ENCODE peak calls at places on chromosome 10, in seven cellular contexts. One of them, this sample, is unnamed.

GRCh38 chr10:132328738-132329137 is 3.3 kb upstream of the LRRC27 start:
- DNase-seq in prostate gland: no peak
- DNase-seq in suprapubic skin: no peak
- DNase-seq in ovary: no peak
- DNase-seq in adrenal gland: no peak
- DNase-seq in uterus: no peak
- DNase-seq in endothelial cell of umbilical vein: no peak
- DNase-seq in this sample: peak; percentile 39

GRCh38 chr10:22666287-22667092 is 47.9 kb downstream of the PIP4K2A start:
- DNase-seq in ovary: no peak
- DNase-seq in suprapubic skin: no peak
- DNase-seq in uterus: no peak
- DNase-seq in endothelial cell of umbilical vein: no peak
- DNase-seq in prostate gland: no peak
- DNase-seq in adrenal gland: no peak
- DNase-seq in this sample: no peak

GRCh38 chr10:33157108-33157507 is 177.4 kb downstream of the NRP1 start:
- DNase-seq in prostate gland: no peak
- DNase-seq in adrenal gland: no peak
- DNase-seq in uterus: no peak
- DNase-seq in ovary: no peak
- DNase-seq in suprapubic skin: no peak
- DNase-seq in endothelial cell of umbilical vein: peak; percentile 46
- DNase-seq in this sample: no peak

GRCh38 chr10:3057946-3058345 is 9.4 kb upstream of the PFKP start:
- DNase-seq in adrenal gland: no peak
- DNase-seq in prostate gland: no peak
- DNase-seq in endothelial cell of umbilical vein: no peak
- DNase-seq in suprapubic skin: no peak
- DNase-seq in uterus: no peak
- DNase-seq in ovary: no peak
- DNase-seq in this sample: no peak

GRCh38 chr10:71716406-71716805 is 3.2 kb downstream of the C10orf105 start:
- DNase-seq in suprapubic skin: no peak
- DNase-seq in adrenal gland: no peak
- DNase-seq in prostate gland: no peak
- DNase-seq in ovary: no peak
- DNase-seq in endothelial cell of umbilical vein: no peak
- DNase-seq in uterus: no peak
- DNase-seq in this sample: no peak

GRCh38 chr10:125030567-125031197 is 88.8 kb downstream of the ZRANB1 start:
- DNase-seq in uterus: no peak
- DNase-seq in prostate gland: no peak
- DNase-seq in adrenal gland: peak; percentile 67
- DNase-seq in endothelial cell of umbilical vein: no peak
- DNase-seq in suprapubic skin: no peak
- DNase-seq in ovary: no peak
- DNase-seq in this sample: no peak

GRCh38 chr10:20993387-20994170 is 96.5 kb upstream of the NEBL start:
- DNase-seq in adrenal gland: no peak
- DNase-seq in ovary: no peak
- DNase-seq in endothelial cell of umbilical vein: no peak
- DNase-seq in prostate gland: no peak
- DNase-seq in suprapubic skin: no peak
- DNase-seq in uterus: no peak
- DNase-seq in this sample: no peak

GRCh38 chr10:32954080-32954479 is 4.0 kb downstream of the ITGB1 start:
- DNase-seq in prostate gland: no peak
- DNase-seq in endothelial cell of umbilical vein: no peak
- DNase-seq in adrenal gland: no peak
- DNase-seq in suprapubic skin: no peak
- DNase-seq in ovary: no peak
- DNase-seq in uterus: no peak
- DNase-seq in this sample: no peak

DNA sequence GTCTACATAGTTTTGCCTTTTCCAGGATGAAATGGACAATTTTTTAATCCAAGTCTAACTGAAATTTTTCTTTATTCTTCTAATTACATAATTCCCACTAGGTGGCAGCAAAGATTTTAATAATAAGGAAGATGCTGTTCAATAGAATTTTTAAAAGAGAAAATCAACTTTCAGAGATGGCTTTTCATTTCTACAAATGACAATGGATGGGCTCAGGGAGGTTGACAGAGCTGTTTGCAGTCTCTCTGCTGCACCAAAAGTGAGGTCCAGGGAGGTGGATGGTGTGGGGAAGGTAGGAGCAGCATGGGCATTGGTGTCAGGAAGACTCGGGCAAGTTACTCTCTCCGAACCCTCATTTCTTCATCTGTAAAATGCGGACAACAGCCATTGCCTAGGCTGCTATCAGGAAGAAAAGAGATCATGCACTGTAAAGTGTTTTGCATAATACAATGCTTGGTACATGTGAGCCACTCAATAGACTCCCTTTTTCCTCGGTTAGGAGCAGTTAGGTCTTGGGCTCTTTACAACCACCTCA is 107.3 kb downstream of the ABLIM1 start:
- DNase-seq in prostate gland: no peak
- DNase-seq in ovary: no peak
- DNase-seq in adrenal gland: no peak
- DNase-seq in uterus: no peak
- DNase-seq in suprapubic skin: no peak
- DNase-seq in endothelial cell of umbilical vein: no peak
- DNase-seq in this sample: no peak
- TF ChIP-seq POLR2A in prostate gland: no peak
- TF ChIP-seq POLR2A in ovary: no peak
- TF ChIP-seq POLR2A in adrenal gland: no peak
- TF ChIP-seq POLR2A in uterus: no peak
- TF ChIP-seq POLR2A in suprapubic skin: no peak
- TF ChIP-seq POLR2A in endothelial cell of umbilical vein: no peak
- TF ChIP-seq POLR2A in this sample: no peak

DNA sequence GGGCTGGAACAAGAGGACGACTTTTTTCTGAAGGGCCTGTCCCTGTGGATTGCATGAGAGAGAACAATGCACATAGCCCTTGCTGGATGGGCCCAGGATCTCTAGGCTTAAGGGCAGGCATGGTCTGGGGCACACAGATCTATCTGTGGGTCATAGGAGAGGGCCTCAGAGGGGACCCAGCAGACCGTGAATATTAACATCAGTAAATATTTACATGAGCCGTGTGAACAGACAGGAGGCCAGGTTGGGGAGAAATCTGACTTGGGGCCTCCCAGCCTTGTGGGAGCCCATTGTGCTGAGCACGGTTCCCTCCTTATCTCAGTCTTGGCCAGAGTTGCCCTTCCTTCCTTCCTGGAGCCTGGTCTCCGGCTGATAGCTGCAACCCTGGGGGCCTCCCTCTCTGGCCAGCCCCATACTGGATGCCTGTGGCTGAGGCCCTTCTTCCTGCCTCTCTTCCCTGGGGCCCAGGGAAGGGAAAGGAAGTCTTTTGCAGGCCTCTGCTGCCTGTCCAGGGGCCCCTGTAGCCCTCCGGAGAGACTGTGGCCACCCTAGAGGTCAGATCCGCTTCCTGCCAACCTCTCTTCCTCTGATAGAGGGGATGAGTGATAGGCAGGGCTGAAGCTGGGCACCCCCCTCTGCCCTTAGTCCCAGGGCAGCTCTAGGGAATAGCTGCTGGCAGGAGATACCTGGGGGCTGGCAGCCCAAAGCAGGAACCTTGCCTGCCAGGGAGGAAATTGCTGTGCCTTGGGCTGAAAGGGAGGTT is 44.5 kb upstream of the TRIM8 start:
- DNase-seq in endothelial cell of umbilical vein: peak; percentile 98
- DNase-seq in prostate gland: no peak
- DNase-seq in adrenal gland: no peak
- DNase-seq in uterus: no peak
- DNase-seq in suprapubic skin: no peak
- DNase-seq in ovary: no peak
- DNase-seq in this sample: no peak
- H3K4me1 ChIP-seq in endothelial cell of umbilical vein: peaks cover 70% of the 10 kb centered on the region
- H3K4me1 ChIP-seq in prostate gland: no peaks in the 10 kb centered on the region
- H3K4me1 ChIP-seq in adrenal gland: peaks cover 57% of the 10 kb centered on the region
- H3K4me1 ChIP-seq in uterus: no peaks in the 10 kb centered on the region
- H3K4me1 ChIP-seq in suprapubic skin: peaks cover 67% of the 10 kb centered on the region
- H3K4me1 ChIP-seq in ovary: peaks cover 6% of the 10 kb centered on the region
- H3K4me1 ChIP-seq in this sample: peaks cover 7% of the 10 kb centered on the region

GRCh38 chr10:28678687-28679457 is 1.6 kb downstream of the BAMBI start:
- DNase-seq in prostate gland: no peak
- DNase-seq in ovary: no peak
- DNase-seq in endothelial cell of umbilical vein: peak; percentile 49
- DNase-seq in uterus: no peak
- DNase-seq in suprapubic skin: no peak
- DNase-seq in adrenal gland: no peak
- DNase-seq in this sample: no peak

GRCh38 chr10:28674782-28675181 is 2.5 kb upstream of the BAMBI start:
- DNase-seq in adrenal gland: no peak
- DNase-seq in prostate gland: no peak
- DNase-seq in ovary: no peak
- DNase-seq in endothelial cell of umbilical vein: no peak
- DNase-seq in uterus: no peak
- DNase-seq in suprapubic skin: no peak
- DNase-seq in this sample: no peak

GRCh38 chr10:28676297-28676967 is 889 bp upstream of the BAMBI start:
- DNase-seq in ovary: peak; percentile 52
- DNase-seq in adrenal gland: peak; percentile 51
- DNase-seq in suprapubic skin: peak; percentile 82
- DNase-seq in endothelial cell of umbilical vein: peak; percentile 34
- DNase-seq in uterus: no peak
- DNase-seq in prostate gland: no peak
- DNase-seq in this sample: no peak

GRCh38 chr10:28677889-28678686 is 767 bp downstream of the BAMBI start:
- DNase-seq in prostate gland: peak; percentile 16
- DNase-seq in suprapubic skin: no peak
- DNase-seq in adrenal gland: no peak
- DNase-seq in ovary: peak; percentile 35
- DNase-seq in uterus: peak; percentile 40
- DNase-seq in endothelial cell of umbilical vein: peak; percentile 59
- DNase-seq in this sample: peak; percentile 57

DNA sequence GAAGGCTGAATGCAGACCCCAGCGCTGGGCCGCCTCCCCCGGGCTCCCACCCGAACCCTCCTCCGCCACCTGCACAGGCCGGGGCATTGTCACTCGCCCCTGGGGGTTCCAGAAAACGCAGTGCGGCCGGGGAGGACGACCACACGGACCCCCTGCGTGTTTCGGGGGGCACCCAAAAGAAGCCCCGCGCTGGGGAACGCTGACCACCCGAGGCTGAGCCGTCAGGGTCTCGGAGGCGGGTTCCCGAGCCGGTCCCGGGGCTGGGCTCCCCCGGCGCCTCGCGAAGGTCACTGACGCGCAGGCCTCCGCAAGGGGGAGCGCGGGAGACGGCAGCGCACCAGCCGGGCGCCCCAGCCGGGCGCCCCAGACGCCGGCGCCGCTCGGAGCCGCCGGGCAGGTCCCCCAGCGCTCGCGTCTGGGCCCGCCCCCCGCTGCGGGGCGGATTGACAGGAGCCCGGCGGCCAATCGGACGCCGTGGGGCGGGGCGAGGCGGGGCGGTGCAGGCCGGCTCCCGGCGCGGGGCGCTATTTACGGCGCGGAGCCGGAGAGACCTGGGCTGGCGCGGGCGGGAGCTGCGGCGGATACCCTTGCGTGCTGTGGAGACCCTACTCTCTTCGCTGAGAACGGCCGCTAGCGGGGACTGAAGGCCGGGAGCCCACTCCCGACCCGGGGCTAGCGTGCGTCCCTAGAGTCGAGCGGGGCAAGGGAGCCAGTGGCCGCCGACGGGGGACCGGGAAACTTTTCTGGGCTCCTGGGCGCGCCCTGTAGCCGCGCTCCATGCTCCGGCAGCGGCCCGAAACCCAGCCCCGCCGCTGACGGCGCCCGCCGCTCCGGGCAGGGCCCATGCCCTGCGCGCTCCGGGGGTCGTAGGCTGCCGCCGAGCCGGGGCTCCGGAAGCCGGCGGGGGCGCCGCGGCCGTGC is at the start of gene BAMBI:
- DNase-seq in endothelial cell of umbilical vein: peak; percentile 92
- DNase-seq in suprapubic skin: peak; percentile 87
- DNase-seq in adrenal gland: peak; percentile 90
- DNase-seq in ovary: peak; percentile 93
- DNase-seq in uterus: peak; percentile 94
- DNase-seq in prostate gland: peak; percentile 93
- DNase-seq in this sample: peak; percentile 95
- TF ChIP-seq POLR2A in endothelial cell of umbilical vein: peak; percentile 96
- TF ChIP-seq POLR2A in suprapubic skin: peak; percentile 39
- TF ChIP-seq POLR2A in adrenal gland: peak; percentile 99
- TF ChIP-seq POLR2A in ovary: peak; percentile 92
- TF ChIP-seq POLR2A in uterus: peak; percentile 98
- TF ChIP-seq POLR2A in prostate gland: peak; percentile 97
- TF ChIP-seq POLR2A in this sample: peak; percentile 84

DNA sequence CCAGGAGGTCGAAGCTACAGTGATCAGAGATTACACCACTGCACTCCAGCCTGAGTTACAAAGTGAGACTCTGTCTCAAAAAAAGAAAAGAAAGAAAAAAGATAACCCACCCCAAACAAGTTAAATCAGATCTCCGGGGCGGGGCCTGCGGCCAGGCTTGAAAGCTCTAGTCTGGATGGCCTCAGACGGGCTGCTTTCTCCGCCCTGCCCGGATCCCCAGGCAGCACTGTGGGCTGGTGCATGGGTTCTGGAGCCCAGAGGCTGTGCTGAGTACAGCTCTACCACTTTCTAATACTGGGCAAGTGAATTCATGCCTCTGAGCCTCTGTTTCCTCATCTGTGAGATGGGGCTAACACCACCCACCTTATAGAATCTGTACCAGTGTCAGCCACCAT is 83.7 kb downstream of the ZMIZ1 start:
- DNase-seq in uterus: no peak
- DNase-seq in adrenal gland: no peak
- DNase-seq in prostate gland: no peak
- DNase-seq in ovary: no peak
- DNase-seq in suprapubic skin: no peak
- DNase-seq in endothelial cell of umbilical vein: no peak
- DNase-seq in this sample: no peak
- H3K4me1 ChIP-seq in uterus: peaks cover 20% of the 10 kb centered on the region
- H3K4me1 ChIP-seq in adrenal gland: peaks cover 99% of the 10 kb centered on the region
- H3K4me1 ChIP-seq in prostate gland: peaks cover 27% of the 10 kb centered on the region
- H3K4me1 ChIP-seq in ovary: peaks cover 64% of the 10 kb centered on the region
- H3K4me1 ChIP-seq in suprapubic skin: peaks cover 100% of the 10 kb centered on the region
- H3K4me1 ChIP-seq in endothelial cell of umbilical vein: peaks cover 76% of the 10 kb centered on the region
- H3K4me1 ChIP-seq in this sample: peaks cover 15% of the 10 kb centered on the region

This sample was measured in Peyer's patch.